ENCODE peak calls at places on chromosome 12, in eight cellular contexts. V is naive thymus-derived CD8-positive, alpha-beta T cell; H is pancreas; I is AG09309; Z is GM03348; T is stimulated activated CD8-positive, alpha-beta memory T cell treated with anti-CD3 and anti-CD28 coated beads, Interleukin-7, amount 100 ng/mL, for 24 hours; D is H4; N is WTC11. S is an unnamed sample.

GRCh38 chr12:115140981-115141380 is 457.0 kb upstream of the TBX3 start:
- DNase-seq in V (no peak), H (no peak), I (no peak), Z (no peak), T (no peak), D (no peak), N (peak; percentile 20), S (no peak)

GRCh38 chr12:11228268-11228879 is 41.1 kb downstream of the PRB3 start:
- DNase-seq in V (peak; percentile 71), H (no peak), I (no peak), Z (peak; percentile 54), T (no peak), D (no peak), N (peak; percentile 76), S (peak; percentile 7)

GRCh38 chr12:132439333-132439904 is 50.5 kb upstream of the FBRSL1 start:
- DNase-seq in V (no peak), H (no peak), I (no peak), Z (no peak), T (no peak), D (no peak), N (no peak), S (no peak)

GRCh38 chr12:112025808-112026375 is 12.7 kb downstream of the ERP29 start:
- DNase-seq in V (no peak), H (no peak), I (no peak), Z (no peak), T (no peak), D (no peak), N (no peak), S (no peak)

GRCh38 chr12:133181238-133181959 is at the start of gene ZNF268:
- DNase-seq in V (peak; percentile 95), H (peak; percentile 94), I (peak; percentile 58), Z (peak; percentile 96), T (peak; percentile 84), D (peak; percentile 75), N (peak; percentile 98), S (peak; percentile 29)

GRCh38 chr12:31444801-31445200 is 118.9 kb upstream of the SINHCAF start:
- DNase-seq in V (no peak), H (no peak), I (no peak), Z (no peak), T (no peak), D (no peak), N (no peak), S (no peak)

GRCh38 chr12:48811454-48812090 is 6.7 kb upstream of the CACNB3 start:
- DNase-seq in V (peak; percentile 42), H (no peak), I (no peak), Z (no peak), T (no peak), D (no peak), N (no peak), S (no peak)

GRCh38 chr12:58757422-58757821 is 162.9 kb downstream of the LRIG3 start:
- DNase-seq in V (no peak), H (no peak), I (peak; percentile 75), Z (peak; percentile 36), T (no peak), D (no peak), N (no peak), S (peak; percentile 88)

GRCh38 chr12:46830731-46831334 is 5.0 kb upstream of the SLC38A4 start:
- DNase-seq in V (no peak), H (peak; percentile 24), I (no peak), Z (no peak), T (no peak), D (no peak), N (peak; percentile 46), S (no peak)

GRCh38 chr12:92608418-92609091 is 94.2 kb upstream of the PLEKHG7 start:
- DNase-seq in V (no peak), H (no peak), I (no peak), Z (peak; percentile 67), T (no peak), D (peak; percentile 50), N (no peak), S (peak; percentile 37)

GRCh38 chr12:89080797-89081470 is 271.4 kb downstream of the DUSP6 start:
- DNase-seq in V (no peak), H (no peak), I (no peak), Z (no peak), T (no peak), D (no peak), N (no peak), S (no peak)

GRCh38 chr12:527241-527640 is 67.5 kb downstream of the B4GALNT3 start:
- DNase-seq in V (no peak), H (no peak), I (no peak), Z (no peak), T (no peak), D (no peak), N (no peak), S (no peak)

GRCh38 chr12:51511546-51512260 is 79.3 kb upstream of the SCN8A start:
- DNase-seq in V (no peak), H (no peak), I (no peak), Z (no peak), T (no peak), D (no peak), N (no peak), S (no peak)

GRCh38 chr12:119229837-119230236 is 51.1 kb downstream of the HSPB8 start:
- DNase-seq in V (no peak), H (no peak), I (no peak), Z (peak; percentile 47), T (no peak), D (peak; percentile 65), N (peak; percentile 78), S (no peak)

GRCh38 chr12:1500095-1500801 is 94.1 kb downstream of the FBXL14 start:
- DNase-seq in V (no peak), H (no peak), I (no peak), Z (peak; percentile 43), T (no peak), D (peak; percentile 97), N (no peak), S (peak; percentile 50)

GRCh38 chr12:94704452-94704871 is 54.1 kb upstream of the TMCC3 start:
- DNase-seq in V (no peak), H (peak; percentile 23), I (peak; percentile 13), Z (peak; percentile 7), T (no peak), D (peak; percentile 92), N (no peak), S (peak; percentile 77)

GRCh38 chr12:114407566-114408411 is 1.8 kb upstream of the TBX5 start:
- DNase-seq in V (no peak), H (no peak), I (no peak), Z (peak; percentile 66), T (no peak), D (no peak), N (peak; percentile 45), S (no peak)

GRCh38 chr12:104596128-104596799 is 139.5 kb downstream of the CHST11 start:
- DNase-seq in V (no peak), H (no peak), I (peak; percentile 90), Z (peak; percentile 89), T (no peak), D (no peak), N (no peak), S (no peak)

GRCh38 chr12:72511493-72511892 is 239.3 kb downstream of the TRHDE start:
- DNase-seq in V (no peak), H (no peak), I (no peak), Z (no peak), T (no peak), D (no peak), N (no peak), S (no peak)

GRCh38 chr12:33440477-33440876 is 858 bp upstream of the SYT10 start:
- DNase-seq in V (no peak), H (no peak), I (no peak), Z (no peak), T (no peak), D (no peak), N (no peak), S (no peak)

GRCh38 chr12:5965950-5966383 is 20.9 kb upstream of the ANO2 start:
- DNase-seq in V (no peak), H (peak; percentile 11), I (peak; percentile 3), Z (peak; percentile 88), T (peak; percentile 21), D (peak; percentile 63), N (peak; percentile 74), S (peak; percentile 65)

GRCh38 chr12:118058881-118059644 is 1.9 kb downstream of the WSB2 start:
- DNase-seq in V (no peak), H (no peak), I (no peak), Z (peak; percentile 63), T (no peak), D (no peak), N (no peak), S (peak; percentile 50)

GRCh38 chr12:9798008-9798619 is 29.2 kb upstream of the KLRF1 start:
- DNase-seq in V (peak; percentile 89), H (peak; percentile 24), I (no peak), Z (no peak), T (peak; percentile 11), D (peak; percentile 83), N (peak; percentile 63), S (peak; percentile 25)

GRCh38 chr12:103840399-103840880 is 594 bp downstream of the NT5DC3 start:
- DNase-seq in V (no peak), H (no peak), I (no peak), Z (peak; percentile 57), T (no peak), D (no peak), N (peak; percentile 15), S (no peak)

GRCh38 chr12:122961551-122962329 is 4.5 kb downstream of the ABCB9 start:
- DNase-seq in V (no peak), H (no peak), I (no peak), Z (no peak), T (no peak), D (no peak), N (no peak), S (no peak)

GRCh38 chr12:25249951-25250738 is 584 bp downstream of the KRAS start:
- DNase-seq in V (peak; percentile 71), H (peak; percentile 44), I (no peak), Z (peak; percentile 59), T (peak; percentile 9), D (no peak), N (peak; percentile 34), S (peak; percentile 51)

GRCh38 chr12:50188280-50188781 is 21.2 kb upstream of the CERS5 start:
- DNase-seq in V (no peak), H (no peak), I (no peak), Z (peak; percentile 37), T (no peak), D (no peak), N (no peak), S (peak; percentile 21)

GRCh38 chr12:48296586-48297396 is 53.9 kb downstream of the ZNF641 start:
- DNase-seq in V (peak; percentile 72), H (peak; percentile 83), I (peak; percentile 3), Z (peak; percentile 78), T (no peak), D (no peak), N (peak; percentile 83), S (no peak)

GRCh38 chr12:32155041-32155440 is 48.4 kb downstream of the BICD1 start:
- DNase-seq in V (no peak), H (no peak), I (no peak), Z (no peak), T (no peak), D (no peak), N (no peak), S (no peak)

GRCh38 chr12:75556306-75556899 is 45.0 kb upstream of the KRR1 start:
- DNase-seq in V (no peak), H (no peak), I (peak; percentile 1), Z (no peak), T (no peak), D (no peak), N (no peak), S (no peak)

GRCh38 chr12:42323856-42324255 is 2.0 kb downstream of the ZCRB1 start:
- DNase-seq in V (no peak), H (no peak), I (no peak), Z (no peak), T (no peak), D (no peak), N (no peak), S (no peak)

GRCh38 chr12:24889403-24889802 is 59.5 kb downstream of the BCAT1 start:
- DNase-seq in V (no peak), H (no peak), I (no peak), Z (no peak), T (no peak), D (no peak), N (no peak), S (no peak)

GRCh38 chr12:10031318-10031717 is 836 bp downstream of the CLEC9A start:
- DNase-seq in V (no peak), H (no peak), I (no peak), Z (no peak), T (no peak), D (peak; percentile 44), N (no peak), S (no peak)

GRCh38 chr12:121989266-121989950 is 32.3 kb upstream of the BCL7A start:
- DNase-seq in V (no peak), H (no peak), I (no peak), Z (no peak), T (no peak), D (no peak), N (no peak), S (no peak)

S was measured in SJSA1.